ENCODE peak calls at places on chromosomes 13 and 19, in six cellular contexts. A is PC-3, W is OCI-LY7, J is heart left ventricle, Q is body of pancreas, D is esophagus muscularis mucosa. I is an unnamed sample. For H3K36me3, the result is how much of the 10 kb centered on the place peaks cover.

GRCh38 chr19:2952953-2953481 is 8.2 kb upstream of the ZNF77 start:
- DNase-seq in A (peak), W (peak), J (no peak), Q (peak), D (no peak), I (no peak)

GRCh38 chr13:64782459-64782858 is 2447.7 kb downstream of the PCDH9 start:
- DNase-seq in A (peak), W (no peak), J (no peak), Q (no peak), D (no peak), I (no peak)

GRCh38 chr13:114145256-114145655 is 12.8 kb upstream of the RASA3 start:
- DNase-seq in A (no peak), W (peak), J (no peak), Q (no peak), D (no peak), I (no peak)

GRCh38 chr13:62846302-62846701 is 1430.7 kb upstream of the PCDH20 start:
- DNase-seq in A (peak), W (no peak), J (no peak), Q (no peak), D (no peak), I (no peak)

GRCh38 chr13:109211616-109212015 is 574.8 kb downstream of the IRS2 start:
- DNase-seq in A (peak), W (no peak), J (no peak), Q (no peak), D (no peak), I (no peak)

GRCh38 chr13:20901668-20902437 is 693 bp downstream of the XPO4 start:
- DNase-seq in A (peak), W (peak), J (peak), Q (peak), D (no peak), I (peak)

GRCh38 chr19:38893341-38893771 is 6.1 kb downstream of the SIRT2 start:
- DNase-seq in A (no peak), W (no peak), J (no peak), Q (no peak), D (no peak), I (no peak)

GRCh38 chr19:51687791-51688664 is 5.1 kb upstream of the SPACA6 start:
- DNase-seq in A (peak), W (no peak), J (peak), Q (no peak), D (no peak), I (peak)

GRCh38 chr19:15556634-15557181 is 48.4 kb downstream of the CYP4F22 start:
- DNase-seq in A (no peak), W (no peak), J (no peak), Q (no peak), D (no peak), I (no peak)

GRCh38 chr13:98264877-98265276 is 87.8 kb upstream of the RNF113B start:
- DNase-seq in A (no peak), W (no peak), J (no peak), Q (no peak), D (no peak), I (no peak)

GRCh38 chr19:15285896-15286591 is 46.3 kb downstream of the BRD4 start:
- DNase-seq in A (no peak), W (peak), J (no peak), Q (no peak), D (no peak), I (no peak)

GRCh38 chr13:27968316-27969072 is 621 bp downstream of the CDX2 start:
- DNase-seq in A (no peak), W (no peak), J (no peak), Q (no peak), D (no peak), I (peak)

GRCh38 chr13:32031025-32031814 is at the start of gene FRY:
- DNase-seq in A (peak), W (peak), J (peak), Q (peak), D (peak), I (peak)

GRCh38 chr13:38090913-38091312 is 221.3 kb upstream of the TRPC4 start:
- DNase-seq in A (no peak), W (no peak), J (no peak), Q (no peak), D (no peak), I (no peak)

GRCh38 chr19:35168261-35168660 is 13.7 kb downstream of the FXYD5 start:
- DNase-seq in A (peak), W (no peak), J (no peak), Q (no peak), D (no peak), I (no peak)

GRCh38 chr19:18478545-18479311 is 40.8 kb upstream of the ISYNA1 start:
- DNase-seq in A (peak), W (peak), J (peak), Q (peak), D (peak), I (no peak)

GRCh38 chr13:41552031-41552430 is 94.7 kb downstream of the RGCC start:
- DNase-seq in A (no peak), W (no peak), J (no peak), Q (no peak), D (no peak), I (no peak)

GRCh38 chr13:54614729-54615128 is 1586.1 kb downstream of the OLFM4 start:
- DNase-seq in A (no peak), W (no peak), J (no peak), Q (no peak), D (no peak), I (no peak)

GRCh38 chr19:48724796-48725753 is 5.5 kb upstream of the MAMSTR start:
- DNase-seq in A (peak), W (peak), J (peak), Q (peak), D (no peak), I (peak)

GRCh38 chr19:47190167-47190727 is 40.8 kb downstream of the BBC3 start:
- DNase-seq in A (peak), W (no peak), J (peak), Q (peak), D (no peak), I (peak)

GRCh38 chr19:7417671-7418324 is 69.1 kb downstream of the ARHGEF18 start:
- DNase-seq in A (no peak), W (no peak), J (no peak), Q (no peak), D (no peak), I (no peak)

GRCh38 chr13:25171517-25172302 is at the start of gene AMER2:
- DNase-seq in A (no peak), W (no peak), J (no peak), Q (peak), D (peak), I (peak)

GRCh38 chr19:55189424-55189823 is 9.3 kb upstream of the SYT5 start:
- DNase-seq in A (peak), W (no peak), J (peak), Q (no peak), D (no peak), I (peak)

GRCh38 chr19:23785982-23786381 is 27.3 kb upstream of the ZNF681 start:
- DNase-seq in A (no peak), W (no peak), J (no peak), Q (no peak), D (no peak), I (no peak)

GRCh38 chr13:110155072-110155471 is 151.9 kb downstream of the COL4A1 start:
- DNase-seq in A (no peak), W (no peak), J (no peak), Q (no peak), D (no peak), I (no peak)

GRCh38 chr19:47776568-47776967 is 1.9 kb upstream of the SELENOW start:
- DNase-seq in A (peak), W (no peak), J (no peak), Q (no peak), D (no peak), I (no peak)

GRCh38 chr19:734716-735115 is 16.2 kb upstream of the MISP start:
- DNase-seq in A (no peak), W (no peak), J (no peak), Q (no peak), D (no peak), I (no peak)

GRCh38 chr13:49292742-49293498 is 45.2 kb downstream of the CDADC1 start:
- DNase-seq in A (no peak), W (no peak), J (peak), Q (no peak), D (no peak), I (peak)

DNA sequence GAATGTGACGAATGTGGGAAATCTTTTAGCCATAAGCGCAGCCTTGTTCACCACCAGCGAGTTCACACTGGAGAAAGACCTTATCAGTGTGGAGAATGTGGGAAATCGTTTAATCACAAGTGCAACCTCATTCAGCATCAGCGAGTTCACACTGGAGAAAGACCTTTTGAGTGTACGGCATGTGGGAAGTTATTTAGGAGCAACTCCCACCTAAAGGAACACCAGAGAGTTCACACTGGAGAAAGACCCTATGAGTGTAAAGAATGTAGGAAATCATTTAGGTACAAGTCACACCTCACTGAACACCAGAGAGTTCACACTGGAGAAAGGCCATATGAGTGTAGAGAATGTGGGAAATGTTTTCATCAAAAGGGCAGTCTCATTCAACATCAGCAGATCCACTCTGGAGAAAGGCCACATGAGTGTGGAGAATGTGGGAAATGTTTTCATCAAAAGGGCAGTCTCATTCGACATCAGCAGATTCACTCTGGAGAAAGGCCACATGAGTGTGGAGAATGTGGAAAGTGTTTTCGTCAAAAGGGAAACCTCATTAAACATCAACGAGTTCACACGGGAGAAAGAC is 7.6 kb downstream of the ZNF776 start:
- DNase-seq in A (no peak), W (no peak), J (no peak), Q (no peak), D (no peak), I (no peak)
- H3K36me3 ChIP-seq in A (half or more), W (half or more), J (half or more), Q (under half), D (half or more), I (half or more)

GRCh38 chr19:33800012-33800680 is 3.5 kb downstream of the KCTD15 start:
- DNase-seq in A (no peak), W (no peak), J (peak), Q (no peak), D (no peak), I (no peak)

GRCh38 chr19:33799507-33799906 is 2.8 kb downstream of the KCTD15 start:
- DNase-seq in A (no peak), W (no peak), J (no peak), Q (no peak), D (no peak), I (no peak)

GRCh38 chr19:33796164-33797100 is at the start of gene KCTD15:
- DNase-seq in A (peak), W (peak), J (peak), Q (peak), D (no peak), I (peak)

GRCh38 chr19:33797821-33798633 is 1.4 kb downstream of the KCTD15 start:
- DNase-seq in A (no peak), W (peak), J (peak), Q (peak), D (no peak), I (no peak)

DNA sequence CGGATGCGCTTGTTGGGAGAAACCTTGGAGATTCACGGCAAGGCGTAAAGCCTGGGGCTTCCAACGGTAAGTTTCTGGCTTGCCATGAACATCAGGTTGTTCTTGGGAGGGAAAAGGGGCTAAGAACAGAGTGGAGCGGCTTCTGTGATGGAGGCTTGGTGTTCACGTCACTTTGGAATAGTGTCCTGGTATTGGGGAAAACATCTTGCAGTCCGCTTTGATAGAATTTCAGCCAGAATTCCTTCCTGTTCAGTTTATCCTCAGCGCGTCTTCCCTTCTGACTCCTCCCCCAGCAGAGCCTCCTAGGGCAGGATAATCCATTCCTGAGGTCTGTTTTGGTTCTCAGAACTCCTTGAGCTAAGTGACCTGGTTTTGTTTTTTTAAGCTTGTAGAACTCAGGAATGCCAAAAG is 2.0 kb downstream of the KCTD15 start:
- DNase-seq in A (no peak), W (no peak), J (no peak), Q (no peak), D (no peak), I (no peak)
- TF ChIP-seq CTCF in A (no peak), W (no peak), J (no peak), Q (no peak), D (no peak), I (no peak)

GRCh38 chr13:112842931-112843391 is 126.1 kb upstream of the MCF2L start:
- DNase-seq in A (no peak), W (no peak), J (no peak), Q (no peak), D (no peak), I (no peak)

GRCh38 chr13:112843392-112844250 is 125.4 kb upstream of the MCF2L start:
- DNase-seq in A (no peak), W (no peak), J (no peak), Q (no peak), D (no peak), I (no peak)

GRCh38 chr13:112840472-112841302 is 128.3 kb upstream of the MCF2L start:
- DNase-seq in A (no peak), W (no peak), J (no peak), Q (no peak), D (no peak), I (no peak)

GRCh38 chr13:112844411-112844810 is 124.6 kb upstream of the MCF2L start:
- DNase-seq in A (no peak), W (no peak), J (no peak), Q (no peak), D (no peak), I (no peak)

DNA sequence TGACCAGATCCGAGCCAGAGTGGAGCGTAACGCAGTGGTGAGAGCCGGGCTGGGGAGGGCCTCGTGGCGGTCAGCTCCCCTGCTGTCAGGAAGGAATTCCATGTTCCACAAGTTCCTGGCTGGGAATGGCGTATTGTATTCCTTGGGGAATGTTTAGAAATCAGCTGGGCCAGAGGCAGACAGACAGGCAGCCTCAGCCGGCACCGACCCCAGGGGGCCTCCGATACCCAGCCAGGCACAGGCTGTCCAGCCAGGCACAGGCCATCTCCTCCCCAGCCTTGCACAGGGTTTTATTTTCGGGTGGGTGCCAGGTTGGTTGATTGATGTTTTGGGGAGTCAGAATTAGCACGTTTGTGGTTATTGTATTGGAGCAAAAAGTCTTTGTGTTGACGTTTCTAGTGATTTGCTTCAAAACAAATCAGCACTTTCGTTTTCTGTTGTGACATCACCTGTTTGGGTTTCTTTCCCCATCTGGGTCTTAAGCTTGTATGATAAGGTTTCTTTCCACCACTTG is 126.6 kb upstream of the MCF2L start:
- DNase-seq in A (no peak), W (no peak), J (peak), Q (no peak), D (no peak), I (no peak)
- H3K36me3 ChIP-seq in A (under half), W (under half), J (under half), Q (under half), D (half or more), I (half or more)

GRCh38 chr13:60969659-60970058 is 446.0 kb downstream of the PCDH20 start:
- DNase-seq in A (no peak), W (no peak), J (no peak), Q (no peak), D (no peak), I (no peak)

GRCh38 chr13:60976367-60976766 is 439.3 kb downstream of the PCDH20 start:
- DNase-seq in A (no peak), W (no peak), J (no peak), Q (no peak), D (no peak), I (no peak)

GRCh38 chr13:60974296-60974695 is 441.4 kb downstream of the PCDH20 start:
- DNase-seq in A (no peak), W (no peak), J (no peak), Q (no peak), D (no peak), I (no peak)

DNA sequence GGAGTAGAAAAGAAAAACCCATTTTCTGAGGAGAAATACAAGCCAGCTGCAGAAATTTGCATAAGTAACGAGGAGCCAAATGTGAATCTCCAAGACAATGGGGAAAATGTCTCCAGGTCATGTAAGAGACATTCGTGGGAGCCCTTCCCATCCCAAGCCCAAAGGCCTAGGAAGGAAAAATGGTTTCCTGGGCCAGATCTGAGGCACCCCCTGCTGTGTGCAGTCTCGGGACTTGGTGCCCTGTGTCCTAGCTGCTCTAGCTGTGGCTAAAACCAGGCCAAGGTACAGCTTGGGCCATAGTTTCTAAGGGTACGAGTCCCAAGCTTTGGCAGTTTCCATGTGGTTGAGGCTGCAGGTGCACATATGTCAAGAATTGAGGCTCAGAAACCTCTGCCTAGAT is 444.9 kb downstream of the PCDH20 start:
- DNase-seq in A (no peak), W (no peak), J (no peak), Q (no peak), D (no peak), I (no peak)
- TF ChIP-seq CTCF in A (no peak), W (no peak), J (no peak), Q (no peak), D (no peak), I (no peak)

I was measured in upper lobe of left lung.